ENCODE peak calls at places on chromosome 2, in ten cellular contexts. X is body of pancreas, J is Peyer's patch, C is spleen, T is uterus, Y is upper lobe of left lung, D is suprapubic skin, I is transverse colon, V is A549, H is right lobe of liver. E is an unnamed sample. For H3K9me3, the result is how much of the 10 kb centered on the place peaks cover.

GRCh38 chr2:232520088-232520487 is at the start of gene PRSS56:
- DNase-seq in X (no peak), J (no peak), C (no peak), T (no peak), Y (no peak), D (no peak), I (no peak), V (no peak), H (no peak), E (no peak)

GRCh38 chr2:177984739-177985138 is 87.8 kb downstream of the PDE11A start:
- DNase-seq in X (no peak), J (no peak), C (no peak), T (no peak), Y (no peak), D (no peak), I (peak), V (no peak), H (no peak), E (no peak)

GRCh38 chr2:152762202-152762601 is 43.8 kb downstream of the ARL6IP6 start:
- DNase-seq in X (no peak), J (no peak), C (no peak), T (no peak), Y (no peak), D (no peak), I (no peak), V (no peak), H (no peak), E (no peak)

GRCh38 chr2:217090024-217090473 is 230.2 kb upstream of the TNP1 start:
- DNase-seq in X (no peak), J (no peak), C (no peak), T (no peak), Y (no peak), D (no peak), I (no peak), V (no peak), H (no peak), E (no peak)

GRCh38 chr2:178230396-178230795 is 36.1 kb downstream of the OSBPL6 start:
- DNase-seq in X (no peak), J (no peak), C (no peak), T (no peak), Y (no peak), D (no peak), I (no peak), V (no peak), H (no peak), E (no peak)

GRCh38 chr2:30766666-30767065 is 40.6 kb downstream of the CAPN13 start:
- DNase-seq in X (no peak), J (no peak), C (no peak), T (no peak), Y (no peak), D (no peak), I (no peak), V (no peak), H (no peak), E (no peak)

GRCh38 chr2:27136751-27137150 is 2.3 kb upstream of the PREB start:
- DNase-seq in X (no peak), J (no peak), C (no peak), T (no peak), Y (no peak), D (no peak), I (no peak), V (no peak), H (no peak), E (no peak)

GRCh38 chr2:61878756-61879155 is 9.7 kb downstream of the CCT4 start:
- DNase-seq in X (no peak), J (no peak), C (no peak), T (no peak), Y (no peak), D (no peak), I (no peak), V (no peak), H (no peak), E (no peak)

GRCh38 chr2:100978582-100979051 is 23.5 kb upstream of the RPL31 start:
- DNase-seq in X (no peak), J (peak), C (no peak), T (peak), Y (no peak), D (peak), I (peak), V (no peak), H (no peak), E (no peak)

GRCh38 chr2:33437297-33437696 is 39.2 kb upstream of the RASGRP3 start:
- DNase-seq in X (no peak), J (no peak), C (no peak), T (no peak), Y (no peak), D (no peak), I (no peak), V (no peak), H (no peak), E (no peak)

GRCh38 chr2:28951910-28952805 is 28.9 kb upstream of the TOGARAM2 start:
- DNase-seq in X (no peak), J (no peak), C (no peak), T (peak), Y (peak), D (no peak), I (no peak), V (no peak), H (peak), E (peak)

GRCh38 chr2:67709835-67710234 is 312.7 kb downstream of the ETAA1 start:
- DNase-seq in X (no peak), J (no peak), C (no peak), T (no peak), Y (no peak), D (no peak), I (no peak), V (no peak), H (no peak), E (no peak)
- TF ChIP-seq POLR2A in X (no peak), J (no peak), C (no peak), T (no peak), Y (no peak), D (no peak), I (no peak), V (no peak), H (no peak), E (no peak)

DNA sequence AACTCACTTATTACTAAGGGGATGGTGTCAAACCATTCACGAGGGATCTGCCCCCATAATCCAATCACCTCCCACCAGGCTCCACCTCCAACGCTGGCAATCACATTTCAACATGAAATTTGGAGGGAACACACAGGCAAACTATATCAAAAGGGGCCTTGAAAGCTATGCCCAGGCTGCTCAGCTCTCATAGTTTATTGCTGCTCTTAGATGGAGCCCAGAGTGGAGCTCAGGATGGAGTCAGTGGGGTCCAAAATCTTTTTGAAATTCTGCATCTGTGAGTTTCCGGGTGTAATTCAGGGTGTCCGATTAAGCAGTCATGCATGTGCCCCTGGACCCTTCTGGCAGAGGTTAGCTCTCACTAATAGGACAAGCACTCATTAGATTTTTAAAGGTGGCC is 24.3 kb downstream of the RHOB start:
- DNase-seq in X (no peak), J (peak), C (no peak), T (no peak), Y (no peak), D (peak), I (no peak), V (no peak), H (no peak), E (no peak)
- H3K9me3 ChIP-seq in X (under half), J (under half), C (under half), T (under half), Y (under half), D (under half), I (under half), V (under half), H (under half), E (under half)

GRCh38 chr2:12120281-12121150 is 374.1 kb downstream of the LPIN1 start:
- DNase-seq in X (no peak), J (no peak), C (no peak), T (no peak), Y (no peak), D (no peak), I (no peak), V (no peak), H (no peak), E (no peak)

GRCh38 chr2:12127639-12128038 is 381.2 kb downstream of the LPIN1 start:
- DNase-seq in X (no peak), J (no peak), C (no peak), T (no peak), Y (no peak), D (no peak), I (no peak), V (no peak), H (no peak), E (no peak)

GRCh38 chr2:12131975-12132374 is 385.5 kb downstream of the LPIN1 start:
- DNase-seq in X (no peak), J (no peak), C (no peak), T (no peak), Y (no peak), D (no peak), I (no peak), V (no peak), H (no peak), E (no peak)

GRCh38 chr2:12126325-12126724 is 379.9 kb downstream of the LPIN1 start:
- DNase-seq in X (no peak), J (no peak), C (no peak), T (no peak), Y (no peak), D (no peak), I (no peak), V (no peak), H (no peak), E (no peak)
- TF ChIP-seq POLR2A in X (no peak), J (no peak), C (no peak), T (no peak), Y (no peak), D (no peak), I (no peak), V (no peak), H (no peak), E (no peak)

DNA sequence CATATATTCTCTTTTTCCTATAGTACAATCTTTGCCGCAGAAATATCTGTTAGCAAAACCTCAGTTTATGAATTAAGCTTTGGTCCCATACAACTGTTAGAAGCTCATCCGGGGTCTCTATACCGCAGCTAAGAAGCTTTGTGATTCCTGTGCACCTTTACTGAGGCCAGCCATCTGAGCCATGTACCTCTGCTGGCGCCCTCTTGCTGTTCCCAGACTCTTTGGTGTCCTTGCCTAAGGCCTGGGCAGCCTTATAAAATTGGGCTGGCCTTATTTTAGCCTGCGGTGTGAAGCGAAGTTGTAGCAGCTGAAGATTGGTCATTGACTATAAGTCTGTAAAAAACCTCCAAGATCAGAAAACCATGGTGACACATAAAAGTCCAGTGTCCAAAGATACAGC is 1135.1 kb upstream of the CHAC2 start:
- DNase-seq in X (no peak), J (no peak), C (no peak), T (no peak), Y (no peak), D (no peak), I (no peak), V (no peak), H (no peak), E (no peak)
- H3K9me3 ChIP-seq in X (under half), J (under half), C (under half), T (under half), Y (under half), D (under half), I (under half), V (under half), H (under half), E (under half)

GRCh38 chr2:55617160-55618024 is at the start of gene PPP4R3B:
- DNase-seq in X (peak), J (peak), C (peak), T (peak), Y (peak), D (peak), I (peak), V (peak), H (peak), E (peak)
- TF ChIP-seq POLR2A in X (peak), J (peak), C (peak), T (peak), Y (peak), D (peak), I (peak), V (peak), H (peak), E (peak)

GRCh38 chr2:3972377-3972776 is 269.0 kb downstream of the DCDC2C start:
- DNase-seq in X (no peak), J (no peak), C (no peak), T (no peak), Y (no peak), D (no peak), I (no peak), V (no peak), H (no peak), E (no peak)

GRCh38 chr2:3974765-3975164 is 271.4 kb downstream of the DCDC2C start:
- DNase-seq in X (no peak), J (no peak), C (no peak), T (no peak), Y (no peak), D (no peak), I (no peak), V (no peak), H (no peak), E (no peak)

GRCh38 chr2:3970791-3971190 is 267.4 kb downstream of the DCDC2C start:
- DNase-seq in X (no peak), J (no peak), C (no peak), T (no peak), Y (no peak), D (no peak), I (no peak), V (no peak), H (no peak), E (no peak)

GRCh38 chr2:3968736-3969135 is 265.4 kb downstream of the DCDC2C start:
- DNase-seq in X (no peak), J (no peak), C (no peak), T (no peak), Y (no peak), D (no peak), I (no peak), V (no peak), H (no peak), E (no peak)

GRCh38 chr2:3971313-3972192 is 268.2 kb downstream of the DCDC2C start:
- DNase-seq in X (no peak), J (no peak), C (no peak), T (no peak), Y (no peak), D (no peak), I (no peak), V (no peak), H (no peak), E (no peak)
- H3K9me3 ChIP-seq in X (under half), J (under half), C (under half), T (under half), Y (under half), D (under half), I (under half), V (under half), H (under half), E (under half)

DNA sequence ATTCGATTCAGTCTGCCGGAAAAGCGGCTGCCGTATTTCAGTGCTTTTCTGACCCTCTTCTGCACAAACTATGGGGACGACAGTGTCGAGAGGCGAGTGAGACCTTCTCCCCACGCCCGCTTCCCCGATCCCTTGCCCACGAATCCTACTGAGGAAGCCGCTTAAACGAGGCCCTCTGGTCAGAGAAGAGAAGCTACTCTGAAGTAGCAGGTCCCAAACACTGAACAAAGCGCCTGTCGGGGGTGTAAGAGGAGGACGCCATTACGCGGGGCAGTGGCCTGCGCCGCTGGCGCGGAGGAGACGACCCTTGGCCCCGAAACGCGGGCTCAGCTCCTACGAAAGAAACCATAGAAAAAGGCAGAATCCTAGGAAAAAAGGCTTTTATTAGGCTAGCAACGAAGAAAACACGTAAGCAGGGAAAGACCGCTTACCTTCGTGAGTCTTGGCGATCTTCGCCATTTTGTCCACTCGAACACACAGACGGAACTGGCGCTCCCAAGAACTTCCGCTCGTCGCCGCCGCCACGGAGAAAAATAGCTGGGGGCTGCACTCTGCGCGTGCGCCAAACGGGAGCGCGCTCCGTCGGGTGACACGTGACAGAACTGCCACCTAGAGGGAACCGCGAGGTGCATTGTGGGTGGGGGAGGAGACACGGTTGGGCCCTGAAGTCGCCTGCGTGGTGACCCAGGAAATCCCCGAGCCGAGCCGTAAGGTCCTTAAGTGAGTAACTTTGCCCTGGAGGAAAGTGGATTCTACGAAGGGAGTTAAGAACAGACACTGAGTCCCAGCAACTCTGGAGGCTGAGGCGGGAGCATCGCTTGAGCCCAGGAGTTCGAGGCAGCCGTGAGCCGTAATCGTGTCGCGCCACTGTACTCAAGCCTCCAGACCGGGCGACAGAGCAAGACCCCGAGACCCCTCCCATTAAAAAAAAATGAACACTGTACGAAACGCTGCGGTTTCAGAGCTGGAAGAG is at the start of gene SF3B1:
- DNase-seq in X (peak), J (peak), C (peak), T (peak), Y (peak), D (peak), I (peak), V (peak), H (peak), E (peak)
- TF ChIP-seq POLR2A in X (peak), J (peak), C (peak), T (peak), Y (peak), D (peak), I (peak), V (peak), H (peak), E (peak)

GRCh38 chr2:95019572-95019971 is 5.9 kb upstream of the MAL start:
- DNase-seq in X (no peak), J (no peak), C (no peak), T (no peak), Y (no peak), D (no peak), I (no peak), V (no peak), H (no peak), E (no peak)

GRCh38 chr2:95021847-95022246 is 3.7 kb upstream of the MAL start:
- DNase-seq in X (no peak), J (no peak), C (no peak), T (no peak), Y (no peak), D (no peak), I (no peak), V (no peak), H (no peak), E (no peak)

GRCh38 chr2:95021015-95021399 is 4.5 kb upstream of the MAL start:
- DNase-seq in X (no peak), J (no peak), C (no peak), T (no peak), Y (no peak), D (no peak), I (no peak), V (no peak), H (no peak), E (no peak)

GRCh38 chr2:95018861-95019550 is 6.5 kb upstream of the MAL start:
- DNase-seq in X (no peak), J (no peak), C (no peak), T (no peak), Y (peak), D (no peak), I (no peak), V (no peak), H (no peak), E (no peak)

DNA sequence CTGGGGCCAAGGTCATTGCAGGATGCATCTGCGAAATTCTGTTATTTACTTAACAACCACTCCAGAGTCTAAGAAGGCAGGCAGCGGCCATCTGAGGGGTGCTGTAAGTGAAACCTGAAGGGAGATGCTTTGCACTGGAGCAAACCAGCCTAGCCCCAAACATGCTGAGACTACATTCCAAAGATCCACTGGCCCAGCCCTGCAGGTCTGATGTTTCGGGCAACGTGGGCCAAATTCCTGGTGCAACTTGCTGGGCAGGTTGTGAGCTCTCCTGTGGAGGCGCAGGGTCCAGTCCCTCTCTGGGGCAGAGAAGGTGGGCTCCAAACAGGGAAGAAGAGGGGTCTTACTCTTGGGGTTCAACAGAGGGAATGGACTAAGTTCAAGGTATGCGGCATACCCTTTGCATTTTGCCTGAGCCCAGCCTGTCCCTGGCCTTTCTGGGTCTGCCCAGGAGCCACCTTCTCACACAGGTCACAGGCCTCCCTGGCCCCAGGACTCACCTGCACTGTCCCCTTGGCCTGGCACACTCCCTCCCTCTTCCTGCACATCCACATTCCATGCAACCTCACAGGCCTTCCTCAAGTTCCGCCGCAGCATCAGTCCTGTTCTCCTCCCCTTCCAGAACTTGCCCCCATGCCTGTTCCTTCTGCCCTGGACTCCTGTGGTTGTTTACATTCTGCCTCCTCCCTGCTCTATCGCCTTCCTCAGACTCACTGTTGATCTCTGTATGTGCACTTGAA is 5.1 kb upstream of the MAL start:
- DNase-seq in X (no peak), J (no peak), C (no peak), T (no peak), Y (no peak), D (no peak), I (no peak), V (no peak), H (no peak), E (no peak)
- H3K9me3 ChIP-seq in X (under half), J (under half), C (under half), T (under half), Y (under half), D (under half), I (under half), V (under half), H (under half), E (under half)

E was measured in gastrocnemius medialis.